ENCODE peak calls at places on chromosomes 7 and 10, in five cellular contexts. One of them, this sample, is unnamed.

GRCh38 chr7:112089551-112089950 is 116.6 kb downstream of the DOCK4 start:
- DNase-seq in cardiac muscle cell: no peak
- DNase-seq in HL-60: peak
- DNase-seq in A549: no peak
- DNase-seq in fibroblast of the aortic adventitia: no peak
- DNase-seq in this sample: no peak

GRCh38 chr7:1569016-1569415 is 816 bp downstream of the PSMG3 start:
- DNase-seq in fibroblast of the aortic adventitia: peak
- DNase-seq in HL-60: peak
- DNase-seq in A549: no peak
- DNase-seq in cardiac muscle cell: no peak
- DNase-seq in this sample: no peak

GRCh38 chr10:96665306-96665705 is 55.0 kb downstream of the PIK3AP1 start:
- DNase-seq in fibroblast of the aortic adventitia: no peak
- DNase-seq in cardiac muscle cell: no peak
- DNase-seq in A549: no peak
- DNase-seq in HL-60: no peak
- DNase-seq in this sample: peak

GRCh38 chr10:64430690-64431323 is 909.6 kb downstream of the REEP3 start:
- DNase-seq in HL-60: no peak
- DNase-seq in cardiac muscle cell: peak
- DNase-seq in A549: no peak
- DNase-seq in fibroblast of the aortic adventitia: no peak
- DNase-seq in this sample: no peak

GRCh38 chr10:131068311-131068710 is 243.2 kb downstream of the TCERG1L start:
- DNase-seq in A549: no peak
- DNase-seq in cardiac muscle cell: no peak
- DNase-seq in fibroblast of the aortic adventitia: no peak
- DNase-seq in HL-60: no peak
- DNase-seq in this sample: no peak

GRCh38 chr10:55746002-55746401 is 615.1 kb downstream of the ZWINT start:
- DNase-seq in cardiac muscle cell: no peak
- DNase-seq in HL-60: no peak
- DNase-seq in A549: no peak
- DNase-seq in fibroblast of the aortic adventitia: no peak
- DNase-seq in this sample: no peak

GRCh38 chr7:26376208-26376917 is 84.7 kb downstream of the SNX10 start:
- DNase-seq in HL-60: no peak
- DNase-seq in A549: peak
- DNase-seq in fibroblast of the aortic adventitia: no peak
- DNase-seq in cardiac muscle cell: peak
- DNase-seq in this sample: no peak

GRCh38 chr7:116591202-116592040 is 66.6 kb downstream of the CAV1 start:
- DNase-seq in A549: no peak
- DNase-seq in HL-60: no peak
- DNase-seq in cardiac muscle cell: peak
- DNase-seq in fibroblast of the aortic adventitia: peak
- DNase-seq in this sample: no peak

GRCh38 chr7:77290425-77290824 is 90.8 kb upstream of the FGL2 start:
- DNase-seq in fibroblast of the aortic adventitia: no peak
- DNase-seq in A549: no peak
- DNase-seq in cardiac muscle cell: no peak
- DNase-seq in HL-60: no peak
- DNase-seq in this sample: no peak

GRCh38 chr10:35600193-35600592 is 4.9 kb upstream of the GJD4 start:
- DNase-seq in A549: no peak
- DNase-seq in HL-60: no peak
- DNase-seq in cardiac muscle cell: no peak
- DNase-seq in fibroblast of the aortic adventitia: no peak
- DNase-seq in this sample: no peak
- TF ChIP-seq CTCF in A549: no peak
- TF ChIP-seq CTCF in HL-60: no peak
- TF ChIP-seq CTCF in cardiac muscle cell: peak
- TF ChIP-seq CTCF in fibroblast of the aortic adventitia: peak
- TF ChIP-seq CTCF in this sample: peak

DNA sequence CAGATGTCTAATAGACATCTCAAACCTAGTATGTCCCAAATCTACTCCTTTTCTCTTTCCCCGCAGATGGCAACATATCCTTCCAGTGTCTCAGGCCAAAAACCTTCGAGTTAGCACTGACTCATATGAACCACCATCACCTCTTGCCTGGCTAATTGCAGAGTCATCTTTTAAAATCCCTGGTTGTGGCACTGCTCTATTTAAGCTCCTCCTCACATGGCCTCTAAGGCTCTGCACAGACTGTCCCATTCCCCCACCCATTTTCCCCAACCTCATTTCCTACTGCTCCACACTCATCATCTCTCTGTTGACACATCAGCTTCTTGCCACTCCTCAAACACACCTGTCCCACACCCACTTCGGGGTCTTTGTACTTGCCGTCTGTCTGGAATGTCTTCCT is 16.8 kb upstream of the HBP1 start:
- DNase-seq in cardiac muscle cell: no peak
- DNase-seq in fibroblast of the aortic adventitia: peak
- DNase-seq in HL-60: no peak
- DNase-seq in A549: no peak
- DNase-seq in this sample: peak
- TF ChIP-seq CTCF in cardiac muscle cell: no peak
- TF ChIP-seq CTCF in fibroblast of the aortic adventitia: no peak
- TF ChIP-seq CTCF in HL-60: no peak
- TF ChIP-seq CTCF in A549: no peak
- TF ChIP-seq CTCF in this sample: no peak

GRCh38 chr7:30740417-30741181 is 11.3 kb upstream of the INMT start:
- DNase-seq in cardiac muscle cell: peak
- DNase-seq in A549: peak
- DNase-seq in HL-60: no peak
- DNase-seq in fibroblast of the aortic adventitia: peak
- DNase-seq in this sample: peak

GRCh38 chr7:30741289-30741688 is 10.6 kb upstream of the INMT start:
- DNase-seq in HL-60: no peak
- DNase-seq in cardiac muscle cell: no peak
- DNase-seq in A549: no peak
- DNase-seq in fibroblast of the aortic adventitia: no peak
- DNase-seq in this sample: no peak

GRCh38 chr7:30744075-30744417 is 7.9 kb upstream of the INMT start:
- DNase-seq in cardiac muscle cell: no peak
- DNase-seq in fibroblast of the aortic adventitia: no peak
- DNase-seq in HL-60: no peak
- DNase-seq in A549: no peak
- DNase-seq in this sample: no peak

GRCh38 chr7:30745251-30745650 is 6.7 kb upstream of the INMT start:
- DNase-seq in HL-60: no peak
- DNase-seq in fibroblast of the aortic adventitia: peak
- DNase-seq in A549: no peak
- DNase-seq in cardiac muscle cell: no peak
- DNase-seq in this sample: no peak

GRCh38 chr7:30743371-30744074 is 8.4 kb upstream of the INMT start:
- DNase-seq in cardiac muscle cell: peak
- DNase-seq in HL-60: no peak
- DNase-seq in fibroblast of the aortic adventitia: peak
- DNase-seq in A549: no peak
- DNase-seq in this sample: peak
- TF ChIP-seq CTCF in cardiac muscle cell: peak
- TF ChIP-seq CTCF in HL-60: no peak
- TF ChIP-seq CTCF in fibroblast of the aortic adventitia: peak
- TF ChIP-seq CTCF in A549: no peak
- TF ChIP-seq CTCF in this sample: peak

DNA sequence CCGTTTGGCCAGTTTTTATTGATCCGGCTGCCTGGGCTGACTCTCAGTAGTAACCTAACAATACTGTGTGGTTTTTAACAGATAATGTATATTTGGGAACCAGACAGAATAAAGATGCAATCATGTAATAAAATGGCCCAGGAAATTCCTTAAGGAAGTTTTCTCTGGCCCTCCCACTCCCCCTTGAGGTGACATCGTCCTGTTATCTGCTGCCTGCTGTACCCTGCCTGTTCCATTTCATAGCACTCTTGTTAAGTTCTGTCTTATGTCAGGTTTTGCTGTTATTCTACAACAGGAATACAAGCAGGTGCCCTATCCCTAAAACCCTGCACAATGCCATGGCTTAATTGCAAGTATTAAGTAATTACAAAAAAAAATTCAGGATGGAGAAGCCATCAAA is 12.5 kb downstream of the ITGB8 start:
- DNase-seq in A549: no peak
- DNase-seq in cardiac muscle cell: peak
- DNase-seq in fibroblast of the aortic adventitia: no peak
- DNase-seq in HL-60: no peak
- DNase-seq in this sample: no peak
- TF ChIP-seq CTCF in A549: no peak
- TF ChIP-seq CTCF in cardiac muscle cell: peak
- TF ChIP-seq CTCF in fibroblast of the aortic adventitia: peak
- TF ChIP-seq CTCF in HL-60: no peak
- TF ChIP-seq CTCF in this sample: no peak

GRCh38 chr10:91219371-91220193 is 881 bp upstream of the PCGF5 start:
- DNase-seq in cardiac muscle cell: no peak
- DNase-seq in A549: no peak
- DNase-seq in fibroblast of the aortic adventitia: no peak
- DNase-seq in HL-60: no peak
- DNase-seq in this sample: no peak

GRCh38 chr10:91215384-91215783 is 5.1 kb upstream of the PCGF5 start:
- DNase-seq in HL-60: no peak
- DNase-seq in cardiac muscle cell: no peak
- DNase-seq in A549: no peak
- DNase-seq in fibroblast of the aortic adventitia: no peak
- DNase-seq in this sample: no peak

GRCh38 chr10:91214906-91215305 is 5.6 kb upstream of the PCGF5 start:
- DNase-seq in cardiac muscle cell: no peak
- DNase-seq in fibroblast of the aortic adventitia: no peak
- DNase-seq in HL-60: no peak
- DNase-seq in A549: no peak
- DNase-seq in this sample: no peak

GRCh38 chr10:91220954-91221696 is 662 bp downstream of the PCGF5 start:
- DNase-seq in HL-60: no peak
- DNase-seq in cardiac muscle cell: peak
- DNase-seq in fibroblast of the aortic adventitia: peak
- DNase-seq in A549: peak
- DNase-seq in this sample: no peak

DNA sequence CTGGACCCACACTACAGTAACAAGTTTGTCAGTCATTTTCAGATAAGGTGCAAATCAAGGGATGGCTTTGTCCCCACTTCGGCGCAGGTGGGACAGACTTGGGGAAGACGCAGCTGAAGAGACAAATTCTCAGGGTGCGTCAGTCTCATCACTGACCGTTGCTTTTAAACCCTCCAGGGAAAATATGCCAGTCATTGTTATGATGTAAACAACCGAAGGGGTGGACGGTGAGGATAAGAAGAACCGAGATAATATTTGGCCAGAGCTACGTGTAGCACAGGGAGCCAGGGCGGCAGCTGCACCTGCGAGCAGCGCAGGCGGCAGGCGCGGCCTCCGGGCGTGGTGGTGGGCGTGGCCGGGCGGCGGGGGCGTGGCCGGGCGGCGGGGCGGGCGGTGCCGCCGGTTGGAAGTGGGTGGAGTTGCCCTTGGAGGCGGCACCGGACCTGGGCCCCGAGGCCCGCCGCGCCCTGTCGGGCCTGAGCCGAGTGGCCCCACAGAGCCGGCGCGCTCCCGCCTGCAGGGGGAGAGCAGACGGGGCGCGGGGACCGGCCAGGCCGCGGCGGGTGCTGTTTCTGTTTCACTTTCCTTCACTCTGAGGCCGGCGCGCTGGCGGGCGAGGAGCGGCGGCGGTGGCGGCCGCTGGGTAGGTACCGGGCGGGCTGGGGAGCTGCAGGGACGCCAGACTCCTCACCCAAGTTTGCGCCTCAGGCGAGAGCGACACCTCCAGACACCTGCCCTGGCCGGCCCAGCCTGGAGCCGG is at the start of gene PCGF5:
- DNase-seq in HL-60: peak
- DNase-seq in fibroblast of the aortic adventitia: peak
- DNase-seq in cardiac muscle cell: peak
- DNase-seq in A549: peak
- DNase-seq in this sample: peak
- TF ChIP-seq CTCF in HL-60: no peak
- TF ChIP-seq CTCF in fibroblast of the aortic adventitia: peak
- TF ChIP-seq CTCF in cardiac muscle cell: peak
- TF ChIP-seq CTCF in A549: peak
- TF ChIP-seq CTCF in this sample: peak

GRCh38 chr7:121436136-121436535 is 40.0 kb upstream of the FAM3C start:
- DNase-seq in cardiac muscle cell: no peak
- DNase-seq in A549: no peak
- DNase-seq in HL-60: no peak
- DNase-seq in fibroblast of the aortic adventitia: no peak
- DNase-seq in this sample: no peak
- TF ChIP-seq CTCF in cardiac muscle cell: no peak
- TF ChIP-seq CTCF in A549: no peak
- TF ChIP-seq CTCF in HL-60: no peak
- TF ChIP-seq CTCF in fibroblast of the aortic adventitia: no peak
- TF ChIP-seq CTCF in this sample: no peak